ENCODE peak calls at places on chromosome 6, in ten cellular contexts. C, F, R, D, J, V, B, O, S and G are unnamed samples.

GRCh38 chr6:163955752-163956151 is 541.2 kb downstream of the QKI start:
- DNase-seq in C (no peak), F (no peak), R (no peak), D (no peak), J (no peak), V (no peak), B (no peak), O (no peak), S (no peak), G (no peak)

GRCh38 chr6:131694832-131695426 is 6.3 kb downstream of the OR2A4 start:
- DNase-seq in C (peak; percentile 33), F (no peak), R (no peak), D (peak; percentile 48), J (peak; percentile 47), V (peak; percentile 42), B (peak; percentile 91), O (peak; percentile 63), S (peak; percentile 60), G (no peak)

GRCh38 chr6:32799740-32800139 is 17.1 kb downstream of the HLA-DOB start:
- DNase-seq in C (no peak), F (no peak), R (no peak), D (no peak), J (no peak), V (no peak), B (no peak), O (no peak), S (no peak), G (no peak)

GRCh38 chr6:26550250-26550993 is 12.3 kb downstream of the HMGN4 start:
- DNase-seq in C (peak; percentile 68), F (no peak), R (no peak), D (peak; percentile 53), J (no peak), V (peak; percentile 40), B (peak; percentile 97), O (no peak), S (peak; percentile 85), G (peak; percentile 78)

GRCh38 chr6:5671162-5671561 is 335.6 kb downstream of the NRN1 start:
- DNase-seq in C (no peak), F (no peak), R (no peak), D (peak; percentile 26), J (no peak), V (no peak), B (no peak), O (no peak), S (no peak), G (no peak)

GRCh38 chr6:139367810-139368321 is 6.6 kb downstream of the CITED2 start:
- DNase-seq in C (no peak), F (no peak), R (no peak), D (no peak), J (no peak), V (no peak), B (peak; percentile 92), O (no peak), S (no peak), G (no peak)

GRCh38 chr6:36984581-36985383 is 1.2 kb downstream of the MTCH1 start:
- DNase-seq in C (peak; percentile 48), F (no peak), R (no peak), D (peak; percentile 66), J (peak; percentile 19), V (no peak), B (peak; percentile 94), O (no peak), S (peak; percentile 73), G (peak; percentile 77)

GRCh38 chr6:83827050-83827449 is 26.1 kb upstream of the RIPPLY2 start:
- DNase-seq in C (no peak), F (no peak), R (no peak), D (no peak), J (no peak), V (no peak), B (no peak), O (no peak), S (no peak), G (no peak)

GRCh38 chr6:122620902-122621301 is 10.7 kb downstream of the PKIB start:
- DNase-seq in C (no peak), F (no peak), R (no peak), D (no peak), J (peak; percentile 34), V (no peak), B (no peak), O (no peak), S (no peak), G (no peak)

GRCh38 chr6:44339763-44340625 is 2.5 kb upstream of the SPATS1 start:
- DNase-seq in C (no peak), F (no peak), R (no peak), D (no peak), J (no peak), V (no peak), B (no peak), O (peak; percentile 54), S (no peak), G (no peak)

GRCh38 chr6:10300071-10300470 is 114.8 kb downstream of the TFAP2A start:
- DNase-seq in C (no peak), F (no peak), R (no peak), D (no peak), J (peak; percentile 12), V (no peak), B (no peak), O (no peak), S (no peak), G (no peak)

GRCh38 chr6:19413323-19413722 is 423.8 kb upstream of the ID4 start:
- DNase-seq in C (no peak), F (no peak), R (no peak), D (no peak), J (peak; percentile 40), V (no peak), B (no peak), O (no peak), S (no peak), G (no peak)

GRCh38 chr6:137962725-137963124 is 95.7 kb downstream of the TNFAIP3 start:
- DNase-seq in C (no peak), F (no peak), R (no peak), D (no peak), J (no peak), V (no peak), B (no peak), O (no peak), S (no peak), G (no peak)

GRCh38 chr6:137956098-137956488 is 89.0 kb downstream of the TNFAIP3 start:
- DNase-seq in C (no peak), F (no peak), R (no peak), D (no peak), J (no peak), V (no peak), B (no peak), O (no peak), S (no peak), G (no peak)

GRCh38 chr6:137954253-137954652 is 87.2 kb downstream of the TNFAIP3 start:
- DNase-seq in C (no peak), F (no peak), R (no peak), D (peak; percentile 42), J (no peak), V (no peak), B (no peak), O (no peak), S (no peak), G (no peak)

GRCh38 chr6:137964876-137965275 is 97.8 kb downstream of the TNFAIP3 start:
- DNase-seq in C (no peak), F (no peak), R (no peak), D (no peak), J (no peak), V (no peak), B (no peak), O (no peak), S (no peak), G (no peak)

DNA sequence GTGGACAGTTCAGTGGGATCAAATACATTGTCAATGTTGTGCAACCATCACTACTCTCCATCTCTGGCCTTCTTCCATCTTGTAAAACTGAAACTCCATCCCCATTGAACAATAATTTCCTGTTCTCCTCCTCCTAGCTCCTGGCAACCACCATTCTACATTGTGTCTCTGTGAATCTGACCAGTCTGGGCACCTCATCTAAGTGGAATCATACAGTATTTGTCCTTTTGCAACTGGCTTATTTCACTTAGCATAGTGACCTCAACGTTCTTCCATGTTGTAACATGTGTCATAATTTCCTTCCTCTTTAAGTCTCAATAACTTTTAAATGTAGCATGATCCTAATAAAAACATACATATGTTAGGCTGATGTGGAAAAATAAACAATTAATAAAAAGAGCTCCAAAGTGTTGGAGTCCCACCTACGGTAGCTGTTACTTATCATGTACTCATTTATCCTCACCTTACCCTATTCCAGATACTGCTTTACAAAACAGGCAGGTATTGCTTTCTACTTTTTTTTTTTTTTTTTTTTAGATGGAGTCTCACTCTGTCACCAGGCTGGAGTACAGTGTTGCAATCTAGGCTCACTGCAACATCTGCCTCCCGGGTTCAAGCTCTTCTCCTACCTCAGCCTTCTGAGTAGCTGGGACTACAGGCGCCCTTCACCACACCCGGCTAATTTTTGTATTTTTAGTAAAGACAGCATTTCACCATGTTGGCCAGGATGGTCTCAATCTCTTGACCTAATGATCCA is 91.9 kb downstream of the TNFAIP3 start:
- DNase-seq in C (no peak), F (no peak), R (no peak), D (no peak), J (no peak), V (no peak), B (no peak), O (no peak), S (no peak), G (no peak)
- TF ChIP-seq POLR2AphosphoS5 in C (no peak), F (no peak), R (no peak), D (no peak), J (no peak), V (no peak), B (no peak), O (no peak), S (no peak), G (peak; percentile 34)

GRCh38 chr6:63380265-63380664 is 60.5 kb upstream of the LGSN start:
- DNase-seq in C (no peak), F (no peak), R (no peak), D (no peak), J (no peak), V (no peak), B (no peak), O (no peak), S (no peak), G (no peak)
- TF ChIP-seq POLR2AphosphoS5 in C (no peak), F (no peak), R (no peak), D (no peak), J (no peak), V (no peak), B (no peak), O (no peak), S (no peak), G (no peak)

GRCh38 chr6:158669145-158670035 is 19.5 kb downstream of the SYTL3 start:
- DNase-seq in C (no peak), F (no peak), R (no peak), D (no peak), J (no peak), V (no peak), B (no peak), O (no peak), S (no peak), G (no peak)
- TF ChIP-seq POLR2AphosphoS5 in C (no peak), F (no peak), R (no peak), D (no peak), J (no peak), V (no peak), B (no peak), O (no peak), S (no peak), G (no peak)

DNA sequence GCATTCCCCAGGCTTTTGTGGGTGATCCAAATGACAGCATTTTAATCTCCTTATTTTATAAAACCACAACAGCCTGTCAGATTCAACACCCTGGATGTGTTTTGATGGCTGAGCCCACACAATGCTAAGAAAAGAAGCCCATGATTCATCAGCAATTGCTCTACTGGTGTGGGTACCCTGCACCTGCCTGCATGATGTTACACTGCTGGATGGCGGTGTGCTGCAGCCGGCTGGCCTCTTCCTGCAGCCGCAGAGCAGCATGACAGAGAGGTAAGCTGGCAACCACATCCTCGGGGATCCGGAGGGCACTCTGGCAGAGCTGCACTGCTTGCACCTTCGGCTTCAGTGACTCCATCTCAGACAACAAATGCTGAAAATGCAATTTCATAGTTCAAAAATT is 327.5 kb downstream of the SYNE1 start:
- DNase-seq in C (peak; percentile 25), F (no peak), R (no peak), D (no peak), J (no peak), V (peak; percentile 42), B (peak; percentile 19), O (no peak), S (no peak), G (no peak)
- TF ChIP-seq POLR2AphosphoS5 in C (no peak), F (no peak), R (no peak), D (no peak), J (no peak), V (no peak), B (no peak), O (no peak), S (no peak), G (no peak)